ENCODE peak calls at places on chromosomes 7 and 10, in five cellular contexts. One of them, this sample, is unnamed.

GRCh38 chr10:104622598-104623209 is 18.4 kb upstream of the SORCS3 start:
- DNase-seq in SK-N-SH: peak; percentile 62
- DNase-seq in GM12878: no peak
- DNase-seq in HepG2: peak; percentile 16
- DNase-seq in K562: peak; percentile 14
- DNase-seq in this sample: peak; percentile 46

GRCh38 chr7:132942721-132943120 is 139.2 kb downstream of the CHCHD3 start:
- DNase-seq in SK-N-SH: no peak
- DNase-seq in GM12878: no peak
- DNase-seq in HepG2: no peak
- DNase-seq in K562: no peak
- DNase-seq in this sample: no peak

GRCh38 chr7:128739990-128740682 is 977 bp downstream of the CALU start:
- DNase-seq in SK-N-SH: no peak
- DNase-seq in GM12878: no peak
- DNase-seq in HepG2: no peak
- DNase-seq in K562: no peak
- DNase-seq in this sample: no peak

GRCh38 chr10:18618995-18619394 is 32.4 kb downstream of the NSUN6 start:
- DNase-seq in SK-N-SH: no peak
- DNase-seq in GM12878: no peak
- DNase-seq in HepG2: no peak
- DNase-seq in K562: no peak
- DNase-seq in this sample: no peak

GRCh38 chr7:97024209-97025129 is at the start of gene DLX5:
- DNase-seq in SK-N-SH: peak; percentile 84
- DNase-seq in GM12878: no peak
- DNase-seq in HepG2: peak; percentile 18
- DNase-seq in K562: no peak
- DNase-seq in this sample: no peak

GRCh38 chr7:87004956-87005355 is 54.5 kb downstream of the ELAPOR2 start:
- DNase-seq in SK-N-SH: no peak
- DNase-seq in GM12878: no peak
- DNase-seq in HepG2: no peak
- DNase-seq in K562: no peak
- DNase-seq in this sample: no peak

GRCh38 chr10:86263209-86263608 is 103.4 kb downstream of the GRID1 start:
- DNase-seq in SK-N-SH: peak; percentile 31
- DNase-seq in GM12878: no peak
- DNase-seq in HepG2: no peak
- DNase-seq in K562: no peak
- DNase-seq in this sample: no peak

GRCh38 chr10:24287559-24288195 is 78.7 kb downstream of the KIAA1217 start:
- DNase-seq in SK-N-SH: no peak
- DNase-seq in GM12878: no peak
- DNase-seq in HepG2: no peak
- DNase-seq in K562: no peak
- DNase-seq in this sample: no peak

GRCh38 chr10:6348091-6348862 is 145.5 kb downstream of the PFKFB3 start:
- DNase-seq in SK-N-SH: no peak
- DNase-seq in GM12878: peak; percentile 93
- DNase-seq in HepG2: no peak
- DNase-seq in K562: no peak
- DNase-seq in this sample: no peak

GRCh38 chr10:30186371-30186875 is 127.0 kb upstream of the JCAD start:
- DNase-seq in SK-N-SH: no peak
- DNase-seq in GM12878: no peak
- DNase-seq in HepG2: peak; percentile 64
- DNase-seq in K562: peak; percentile 10
- DNase-seq in this sample: no peak

GRCh38 chr7:134645478-134645877 is 1.2 kb upstream of the BPGM start:
- DNase-seq in SK-N-SH: no peak
- DNase-seq in GM12878: no peak
- DNase-seq in HepG2: no peak
- DNase-seq in K562: no peak
- DNase-seq in this sample: no peak

GRCh38 chr7:70072220-70072619 is 473.9 kb downstream of the AUTS2 start:
- DNase-seq in SK-N-SH: no peak
- DNase-seq in GM12878: no peak
- DNase-seq in HepG2: no peak
- DNase-seq in K562: no peak
- DNase-seq in this sample: no peak

GRCh38 chr10:9140373-9140772 is 1085.9 kb downstream of the GATA3 start:
- DNase-seq in SK-N-SH: no peak
- DNase-seq in GM12878: no peak
- DNase-seq in HepG2: no peak
- DNase-seq in K562: no peak
- DNase-seq in this sample: no peak

GRCh38 chr7:27164381-27165088 is 802 bp downstream of the HOXA9 start:
- DNase-seq in SK-N-SH: no peak
- DNase-seq in GM12878: no peak
- DNase-seq in HepG2: no peak
- DNase-seq in K562: peak; percentile 14
- DNase-seq in this sample: no peak

GRCh38 chr10:124150807-124151417 is 57.5 kb upstream of the CHST15 start:
- DNase-seq in SK-N-SH: no peak
- DNase-seq in GM12878: no peak
- DNase-seq in HepG2: no peak
- DNase-seq in K562: no peak
- DNase-seq in this sample: no peak
- TF ChIP-seq REST in SK-N-SH: no peak
- TF ChIP-seq REST in GM12878: no peak
- TF ChIP-seq REST in HepG2: no peak
- TF ChIP-seq REST in K562: no peak
- TF ChIP-seq REST in this sample: no peak

GRCh38 chr10:91589015-91589655 is 43.7 kb downstream of the PPP1R3C start:
- DNase-seq in SK-N-SH: no peak
- DNase-seq in GM12878: no peak
- DNase-seq in HepG2: no peak
- DNase-seq in K562: no peak
- DNase-seq in this sample: no peak
- TF ChIP-seq EP300 in SK-N-SH: peak; percentile 65
- TF ChIP-seq EP300 in GM12878: no peak
- TF ChIP-seq EP300 in HepG2: no peak
- TF ChIP-seq EP300 in K562: no peak
- TF ChIP-seq EP300 in this sample: peak; percentile 31

DNA sequence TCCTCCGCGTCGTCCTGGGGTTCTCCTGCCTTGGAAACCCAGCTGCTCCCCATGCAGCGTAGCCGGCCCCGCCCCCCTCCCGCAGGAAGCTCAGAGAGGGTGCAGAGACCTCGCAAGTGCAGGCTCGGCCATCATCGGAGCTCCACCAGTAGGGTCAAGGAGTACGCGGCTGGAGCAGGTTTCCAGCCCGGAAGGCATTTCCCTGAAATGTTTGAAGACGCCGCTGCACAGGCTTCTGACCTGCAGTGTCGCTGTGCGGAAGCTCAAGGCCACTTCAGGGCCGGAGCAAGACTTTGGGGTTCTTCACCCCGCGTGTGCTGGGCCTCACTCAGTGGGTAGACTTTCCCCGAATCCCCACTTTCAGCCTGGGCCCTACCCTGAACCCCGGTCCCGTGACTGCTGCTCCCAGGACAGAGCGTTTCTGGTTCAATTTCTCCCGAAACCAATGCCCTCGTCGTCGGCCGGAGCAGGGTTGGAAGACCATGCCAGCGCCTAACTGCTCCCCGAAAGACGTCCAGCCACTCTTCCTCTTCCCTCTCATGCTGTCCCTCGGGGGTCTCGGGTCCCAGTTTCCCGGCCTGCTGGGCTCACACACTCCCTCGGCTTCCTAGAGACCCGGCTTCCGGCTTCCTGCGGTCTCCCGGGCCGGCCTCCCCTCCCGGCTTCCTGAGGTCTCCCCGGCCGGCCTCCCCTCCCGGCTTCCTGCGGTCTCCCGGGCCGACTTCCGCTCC is 52.1 kb downstream of the INSIG1 start:
- DNase-seq in SK-N-SH: peak; percentile 56
- DNase-seq in GM12878: no peak
- DNase-seq in HepG2: no peak
- DNase-seq in K562: peak; percentile 28
- DNase-seq in this sample: no peak
- TF ChIP-seq REST in SK-N-SH: no peak
- TF ChIP-seq REST in GM12878: no peak
- TF ChIP-seq REST in HepG2: no peak
- TF ChIP-seq REST in K562: no peak
- TF ChIP-seq REST in this sample: no peak

GRCh38 chr10:72273410-72274212 is at the start of gene DDIT4:
- DNase-seq in SK-N-SH: peak; percentile 99
- DNase-seq in GM12878: peak; percentile 97
- DNase-seq in HepG2: peak; percentile 93
- DNase-seq in K562: peak; percentile 100
- DNase-seq in this sample: peak; percentile 99

GRCh38 chr10:72270607-72271281 is 3.0 kb upstream of the DDIT4 start:
- DNase-seq in SK-N-SH: no peak
- DNase-seq in GM12878: no peak
- DNase-seq in HepG2: no peak
- DNase-seq in K562: no peak
- DNase-seq in this sample: no peak

GRCh38 chr10:72274213-72274729 is 547 bp downstream of the DDIT4 start:
- DNase-seq in SK-N-SH: peak; percentile 65
- DNase-seq in GM12878: no peak
- DNase-seq in HepG2: no peak
- DNase-seq in K562: peak; percentile 59
- DNase-seq in this sample: no peak

GRCh38 chr10:72274730-72275350 is 1.1 kb downstream of the DDIT4 start:
- DNase-seq in SK-N-SH: peak; percentile 76
- DNase-seq in GM12878: no peak
- DNase-seq in HepG2: no peak
- DNase-seq in K562: peak; percentile 74
- DNase-seq in this sample: peak; percentile 67

GRCh38 chr10:72272689-72273409 is 875 bp upstream of the DDIT4 start:
- DNase-seq in SK-N-SH: peak; percentile 89
- DNase-seq in GM12878: no peak
- DNase-seq in HepG2: peak; percentile 88
- DNase-seq in K562: peak; percentile 97
- DNase-seq in this sample: peak; percentile 95
- TF ChIP-seq EP300 in SK-N-SH: peak; percentile 36
- TF ChIP-seq EP300 in GM12878: no peak
- TF ChIP-seq EP300 in HepG2: peak; percentile 86
- TF ChIP-seq EP300 in K562: peak; percentile 100
- TF ChIP-seq EP300 in this sample: peak; percentile 90

DNA sequence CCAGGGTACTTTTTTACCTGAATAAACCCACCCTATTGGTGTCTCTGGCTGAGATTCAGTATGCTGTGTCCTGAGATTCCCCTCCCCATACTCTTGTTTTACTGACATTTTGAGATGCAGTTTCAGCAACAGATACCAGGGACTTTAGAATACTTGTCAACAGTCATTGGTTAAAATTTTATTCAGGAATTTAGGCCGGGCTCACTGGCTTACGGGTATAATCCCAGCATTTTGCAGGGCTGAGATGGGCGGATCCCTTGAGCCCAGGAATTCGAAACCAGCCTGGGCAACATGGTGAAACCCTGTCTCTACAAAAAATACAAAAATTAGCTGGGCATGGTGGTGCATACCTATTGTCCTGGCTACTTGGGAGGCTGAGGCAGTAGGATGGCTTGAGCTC is 90.0 kb upstream of the GATAD1 start:
- DNase-seq in SK-N-SH: no peak
- DNase-seq in GM12878: no peak
- DNase-seq in HepG2: no peak
- DNase-seq in K562: no peak
- DNase-seq in this sample: no peak
- TF ChIP-seq REST in SK-N-SH: no peak
- TF ChIP-seq REST in GM12878: no peak
- TF ChIP-seq REST in HepG2: no peak
- TF ChIP-seq REST in K562: no peak
- TF ChIP-seq REST in this sample: no peak

GRCh38 chr7:50615519-50615845 is 50.3 kb upstream of the DDC start:
- DNase-seq in SK-N-SH: no peak
- DNase-seq in GM12878: no peak
- DNase-seq in HepG2: no peak
- DNase-seq in K562: no peak
- DNase-seq in this sample: no peak

GRCh38 chr7:50619684-50620083 is 54.5 kb upstream of the DDC start:
- DNase-seq in SK-N-SH: no peak
- DNase-seq in GM12878: no peak
- DNase-seq in HepG2: no peak
- DNase-seq in K562: no peak
- DNase-seq in this sample: no peak

GRCh38 chr7:50621206-50621605 is 56.0 kb upstream of the DDC start:
- DNase-seq in SK-N-SH: peak; percentile 49
- DNase-seq in GM12878: no peak
- DNase-seq in HepG2: no peak
- DNase-seq in K562: no peak
- DNase-seq in this sample: no peak

GRCh38 chr7:50620418-50620817 is 55.2 kb upstream of the DDC start:
- DNase-seq in SK-N-SH: no peak
- DNase-seq in GM12878: no peak
- DNase-seq in HepG2: no peak
- DNase-seq in K562: no peak
- DNase-seq in this sample: no peak

DNA sequence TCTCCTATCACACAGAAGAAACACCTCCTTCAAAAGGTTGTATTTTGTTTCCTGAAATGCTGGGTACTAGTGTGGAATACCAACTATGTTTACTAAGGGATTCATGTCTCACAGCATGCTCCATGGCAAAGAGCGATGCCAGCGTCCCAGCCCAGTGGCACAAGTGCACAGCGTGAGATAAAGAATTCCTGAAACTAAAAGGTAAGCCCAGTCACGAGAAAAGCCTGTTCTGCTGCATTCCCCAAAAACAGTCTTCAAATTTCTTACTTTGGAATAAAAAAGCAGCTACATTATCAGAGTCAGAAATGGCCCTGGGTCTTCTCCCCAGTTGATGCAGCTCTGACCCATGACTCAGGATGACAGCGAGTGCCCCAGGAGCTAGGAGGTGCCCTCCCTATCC is 53.1 kb upstream of the DDC start:
- DNase-seq in SK-N-SH: no peak
- DNase-seq in GM12878: no peak
- DNase-seq in HepG2: no peak
- DNase-seq in K562: no peak
- DNase-seq in this sample: no peak
- TF ChIP-seq EP300 in SK-N-SH: no peak
- TF ChIP-seq EP300 in GM12878: no peak
- TF ChIP-seq EP300 in HepG2: no peak
- TF ChIP-seq EP300 in K562: no peak
- TF ChIP-seq EP300 in this sample: no peak

DNA sequence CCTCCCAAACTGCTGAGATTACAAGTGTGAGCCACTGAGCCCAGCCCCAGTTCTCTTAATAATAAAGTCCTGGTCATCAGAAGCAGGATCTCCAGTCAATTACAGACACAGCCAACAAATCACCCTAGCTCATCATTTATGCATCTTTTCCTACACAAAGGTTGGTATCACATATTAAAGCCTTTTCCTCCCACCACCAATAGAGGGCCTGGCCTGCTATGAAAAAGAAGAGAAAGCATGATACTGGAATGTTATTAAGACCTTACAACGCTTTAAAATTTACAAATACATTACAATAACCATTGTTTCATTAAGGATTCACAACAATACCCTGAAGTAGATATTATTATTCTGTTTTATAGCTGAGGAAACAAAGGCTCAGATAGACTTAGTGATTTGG is 25.9 kb downstream of the VAX1 start:
- DNase-seq in SK-N-SH: no peak
- DNase-seq in GM12878: no peak
- DNase-seq in HepG2: peak; percentile 13
- DNase-seq in K562: no peak
- DNase-seq in this sample: peak; percentile 21
- TF ChIP-seq REST in SK-N-SH: no peak
- TF ChIP-seq REST in GM12878: no peak
- TF ChIP-seq REST in HepG2: no peak
- TF ChIP-seq REST in K562: no peak
- TF ChIP-seq REST in this sample: no peak

This sample was measured in A549.